ENCODE peak calls at places on chromosomes 6 and 20, in six cellular contexts. R is GM06990, P is C1 segment of cervical spinal cord, B is amygdala, L is naive B cell, A is HCEC 1CT. Z is an unnamed sample.

GRCh38 chr20:15236812-15237211 is 899.4 kb upstream of the FLRT3 start:
- DNase-seq in R (peak; percentile 20), P (no peak), B (no peak), L (peak; percentile 23), A (no peak), Z (no peak)

GRCh38 chr20:63531686-63532448 is 5.3 kb downstream of the PTK6 start:
- DNase-seq in R (peak; percentile 12), P (no peak), B (no peak), L (no peak), A (no peak), Z (no peak)

GRCh38 chr6:81465859-81466258 is 286.6 kb downstream of the TENT5A start:
- DNase-seq in R (no peak), P (no peak), B (no peak), L (no peak), A (peak; percentile 32), Z (no peak)

GRCh38 chr6:33815854-33816253 is 12.1 kb upstream of the MLN start:
- DNase-seq in R (no peak), P (peak; percentile 9), B (peak; percentile 23), L (no peak), A (peak; percentile 14), Z (no peak)

GRCh38 chr6:15378864-15379263 is 133.0 kb downstream of the JARID2 start:
- DNase-seq in R (no peak), P (no peak), B (no peak), L (no peak), A (no peak), Z (no peak)

GRCh38 chr6:109447878-109448555 is 7.5 kb downstream of the SMPD2 start:
- DNase-seq in R (no peak), P (no peak), B (no peak), L (no peak), A (no peak), Z (no peak)

GRCh38 chr6:26538936-26539615 is 910 bp downstream of the HMGN4 start:
- DNase-seq in R (no peak), P (no peak), B (no peak), L (no peak), A (no peak), Z (no peak)

GRCh38 chr6:125191916-125192609 is 38.5 kb downstream of the TPD52L1 start:
- DNase-seq in R (peak; percentile 18), P (no peak), B (peak; percentile 34), L (peak; percentile 11), A (peak; percentile 84), Z (peak; percentile 19)

Z was measured in tibial nerve.